ENCODE peak calls at places on chromosomes 16 and 17, in five cellular contexts. F is astrocyte of the spinal cord, Q is astrocyte, X is mesendoderm, Z is Panc1. G is an unnamed sample.
A peak's percentile ranks its signal among the peaks of the same experiment; 100 is the strongest.

GRCh38 chr16:79267781-79268180 is 332.8 kb downstream of the MAF start:
- DNase-seq in Z (no peak), F (no peak), X (no peak), Q (no peak), G (no peak)

GRCh38 chr16:89574681-89575246 is 794 bp upstream of the CPNE7 start:
- DNase-seq in Q (peak; percentile 36), X (peak; percentile 90), F (peak; percentile 72), Z (no peak), G (no peak)

GRCh38 chr17:34443832-34444469 is 80.9 kb upstream of the CCL1 start:
- DNase-seq in Q (no peak), F (no peak), X (peak; percentile 57), Z (no peak), G (no peak)

GRCh38 chr17:9368631-9369030 is 207.0 kb downstream of the STX8 start:
- DNase-seq in Z (no peak), Q (no peak), X (no peak), F (no peak), G (no peak)

GRCh38 chr17:46264456-46265198 is 30.3 kb upstream of the LRRC37A start:
- DNase-seq in Q (peak; percentile 91), F (peak; percentile 76), Z (peak; percentile 61), X (peak; percentile 91), G (no peak)

GRCh38 chr17:72134560-72135399 is 14.0 kb downstream of the SOX9 start:
- DNase-seq in F (peak; percentile 42), X (no peak), Q (peak; percentile 89), Z (no peak), G (no peak)

GRCh38 chr17:45681706-45682105 is 102.4 kb upstream of the CRHR1 start:
- DNase-seq in Z (no peak), Q (no peak), F (no peak), X (no peak), G (no peak)

GRCh38 chr17:67200727-67201301 is 44.2 kb downstream of the HELZ start:
- DNase-seq in F (no peak), X (peak; percentile 46), Q (no peak), Z (no peak), G (no peak)

GRCh38 chr16:50847166-50847565 is 105.3 kb downstream of the CYLD start:
- DNase-seq in X (no peak), Z (no peak), Q (no peak), F (no peak), G (no peak)

GRCh38 chr17:18319604-18320256 is 4.6 kb downstream of the SMCR8 start:
- DNase-seq in F (peak; percentile 43), X (peak; percentile 83), Z (no peak), Q (peak; percentile 27), G (no peak)

GRCh38 chr16:87431926-87432325 is 39.8 kb downstream of the MAP1LC3B start:
- DNase-seq in F (peak; percentile 88), X (no peak), Z (no peak), Q (peak; percentile 87), G (no peak)

GRCh38 chr17:21345236-21345635 is 30.9 kb upstream of the KCNJ12 start:
- DNase-seq in Q (no peak), F (no peak), X (no peak), Z (no peak), G (no peak)

GRCh38 chr16:87724490-87725291 is 41.1 kb downstream of the KLHDC4 start:
- DNase-seq in F (no peak), X (no peak), Q (no peak), Z (no peak), G (no peak)

GRCh38 chr17:76529643-76530488 is 7.6 kb downstream of the CYGB start:
- DNase-seq in Q (peak; percentile 30), F (peak; percentile 57), Z (no peak), X (no peak), G (no peak)

GRCh38 chr17:17067277-17067676 is 25.0 kb downstream of the MPRIP start:
- DNase-seq in F (peak; percentile 29), Z (no peak), X (peak; percentile 63), Q (peak; percentile 69), G (no peak)

GRCh38 chr16:50269769-50270509 is 3.6 kb downstream of the ADCY7 start:
- DNase-seq in Q (no peak), X (no peak), F (no peak), Z (no peak), G (no peak)

GRCh38 chr17:78120537-78120936 is 8.0 kb downstream of the TMC6 start:
- DNase-seq in Z (no peak), F (no peak), Q (no peak), X (no peak), G (no peak)
- H3K4me3 ChIP-seq in Z (no peak overlapping the region), F (no peak overlapping the region), Q (no peak overlapping the region), X (no peak overlapping the region), G (no peak overlapping the region)

DNA sequence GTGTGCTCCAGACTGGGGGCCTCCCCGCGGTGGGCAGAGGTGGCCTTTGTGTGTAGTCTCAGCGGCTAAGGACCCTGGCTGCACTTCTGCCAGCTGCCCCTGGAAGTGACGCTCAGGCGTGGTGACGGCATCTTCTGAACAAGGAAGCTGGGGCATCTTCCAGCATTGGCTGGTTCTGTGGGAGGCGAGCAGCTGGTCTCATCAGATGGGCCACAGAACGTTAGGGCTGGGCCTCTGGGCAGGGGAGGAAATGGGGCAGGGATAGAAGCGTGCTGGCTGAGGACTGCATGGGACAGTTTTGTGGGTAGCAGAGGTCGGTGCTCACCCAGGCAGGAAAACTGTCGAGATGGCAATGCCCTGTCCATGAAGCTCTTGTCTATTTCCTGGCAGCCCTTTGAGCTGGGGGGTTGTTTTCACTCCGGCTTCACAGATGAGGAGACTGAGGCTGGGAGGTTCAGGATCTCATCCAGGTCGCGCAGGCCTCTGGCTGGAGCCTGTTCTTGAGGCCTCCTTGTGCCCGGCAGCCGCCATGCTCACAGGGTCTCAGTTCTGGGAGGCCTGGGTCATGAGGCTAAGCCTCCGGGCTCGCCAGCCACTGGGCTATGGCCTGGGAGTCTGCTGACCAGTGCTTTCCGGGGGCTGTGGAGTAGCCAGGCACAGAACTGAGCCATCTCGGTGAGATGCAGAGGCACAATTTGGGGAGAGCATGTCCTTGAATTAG is 16.3 kb downstream of the IRF8 start:
- DNase-seq in Q (no peak), F (no peak), X (no peak), Z (no peak), G (no peak)
- H3K4me3 ChIP-seq in Q (no peak overlapping the region), F (no peak overlapping the region), X (no peak overlapping the region), Z (no peak overlapping the region), G (no peak overlapping the region)

GRCh38 chr17:50627782-50628601 is 6.7 kb upstream of the ABCC3 start:
- DNase-seq in X (peak; percentile 70), F (no peak), Z (no peak), Q (no peak), G (no peak)
- H3K4me3 ChIP-seq in X (no peak overlapping the region), F (no peak overlapping the region), Z (peak overlapping the region; percentile 32), Q (no peak overlapping the region), G (peak overlapping the region; percentile 21)

GRCh38 chr16:69918241-69918640 is 32.9 kb upstream of the CLEC18A start:
- DNase-seq in X (no peak), Z (no peak), F (no peak), Q (no peak), G (no peak)
- H3K4me3 ChIP-seq in X (no peak overlapping the region), Z (no peak overlapping the region), F (peak overlapping the region; percentile 31), Q (peak overlapping the region; percentile 46), G (peak overlapping the region; percentile 25)

GRCh38 chr17:38898291-38898679 is 27.1 kb upstream of the LASP1NB start:
- DNase-seq in F (no peak), X (no peak), Q (no peak), Z (no peak), G (no peak)
- H3K4me3 ChIP-seq in F (no peak overlapping the region), X (no peak overlapping the region), Q (no peak overlapping the region), Z (no peak overlapping the region), G (no peak overlapping the region)

GRCh38 chr17:47851764-47852112 is 775 bp upstream of the SP6 start:
- DNase-seq in F (no peak), Q (no peak), X (peak; percentile 75), Z (no peak), G (no peak)
- H3K4me3 ChIP-seq in F (no peak overlapping the region), Q (no peak overlapping the region), X (peak overlapping the region; percentile 22), Z (no peak overlapping the region), G (no peak overlapping the region)

GRCh38 chr17:65278050-65278819 is 141.1 kb downstream of the RGS9 start:
- DNase-seq in Z (no peak), F (peak; percentile 67), X (peak; percentile 87), Q (peak; percentile 53), G (no peak)
- H3K4me3 ChIP-seq in Z (no peak overlapping the region), F (no peak overlapping the region), X (no peak overlapping the region), Q (no peak overlapping the region), G (no peak overlapping the region)

DNA sequence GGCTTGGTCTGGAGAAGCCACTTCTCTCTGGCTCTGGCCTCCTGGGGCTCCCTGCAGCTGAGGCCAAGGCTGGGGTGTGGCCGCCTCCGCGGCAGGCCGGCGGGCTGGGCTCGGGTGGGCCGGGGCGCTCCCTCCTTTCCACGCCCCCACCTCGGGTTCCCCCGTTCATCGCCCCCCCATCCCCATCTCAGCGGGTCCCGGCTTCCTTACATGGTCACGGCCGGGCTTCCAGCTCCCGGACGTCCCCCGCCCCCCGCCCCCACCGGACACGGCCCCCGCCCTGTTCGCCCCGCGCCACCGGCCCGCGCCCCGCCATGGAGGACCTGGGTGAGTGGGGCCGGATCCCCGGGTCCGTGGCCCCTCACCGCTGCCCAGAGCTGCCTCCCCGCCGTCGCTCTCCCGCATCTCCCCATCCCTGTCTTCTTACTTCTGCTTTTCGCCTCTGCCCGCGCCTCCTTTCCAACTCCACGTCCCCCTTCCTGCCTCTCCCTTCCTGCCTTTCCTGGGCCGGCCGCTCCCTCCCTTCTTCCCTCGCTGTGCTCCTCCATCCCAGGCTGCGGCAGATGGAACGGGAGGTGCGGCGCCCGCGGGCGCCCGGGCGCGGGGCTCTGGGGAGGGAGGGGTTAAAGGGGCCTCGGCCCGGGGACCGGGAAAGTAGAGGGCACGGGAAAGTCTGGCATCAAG is at the start of gene TGFB1I1:
- DNase-seq in Q (peak; percentile 71), F (peak; percentile 92), Z (no peak), X (peak; percentile 63), G (no peak)
- H3K4me3 ChIP-seq in Q (peak within 1 kb of the TSS; percentile 95), F (peak within 1 kb of the TSS; percentile 82), Z (peak within 1 kb of the TSS; percentile 79), X (peak within 1 kb of the TSS; percentile 64), G (peak within 1 kb of the TSS; percentile 78)

GRCh38 chr16:84841787-84842300 is 22.1 kb downstream of the CRISPLD2 start:
- DNase-seq in X (peak; percentile 94), Z (no peak), F (no peak), Q (no peak), G (no peak)
- H3K4me3 ChIP-seq in X (peak overlapping the region; percentile 20), Z (no peak overlapping the region), F (no peak overlapping the region), Q (no peak overlapping the region), G (no peak overlapping the region)

G was measured in epithelial cell of proximal tubule.